ENCODE peak calls at places on chromosomes 7 and 10, in four cellular contexts. S is activated B cell treated with CpG ODN at 0.5 μM for 24 hours; A is AG04450; B is CD8-positive, alpha-beta T cell. X is an unnamed sample.
A peak's percentile ranks its signal among the peaks of the same experiment; 100 is the strongest.

GRCh38 chr7:45027774-45028114 is 27.7 kb downstream of the CCM2 start:
- DNase-seq in S (no peak), A (no peak), B (no peak), X (no peak)

GRCh38 chr10:115171392-115171960 is 78.3 kb downstream of the ATRNL1 start:
- DNase-seq in S (no peak), A (no peak), B (no peak), X (no peak)

GRCh38 chr10:126063353-126063791 is 167.0 kb downstream of the FANK1 start:
- DNase-seq in S (no peak), A (peak; percentile 20), B (no peak), X (no peak)

GRCh38 chr10:43237631-43238446 is 29.0 kb downstream of the RASGEF1A start:
- DNase-seq in S (no peak), A (no peak), B (no peak), X (no peak)

GRCh38 chr10:15901889-15902288 is 41.6 kb upstream of the MINDY3 start:
- DNase-seq in S (no peak), A (no peak), B (no peak), X (no peak)

GRCh38 chr7:71752171-71752935 is 620.4 kb downstream of the GALNT17 start:
- DNase-seq in S (no peak), A (no peak), B (no peak), X (peak; percentile 64)

GRCh38 chr7:153381275-153382119 is 621.9 kb downstream of the ACTR3B start:
- DNase-seq in S (no peak), A (no peak), B (no peak), X (no peak)

GRCh38 chr7:95859434-95859833 is 87.1 kb downstream of the DYNC1I1 start:
- DNase-seq in S (no peak), A (no peak), B (no peak), X (no peak)

GRCh38 chr10:129191848-129192247 is 275.2 kb upstream of the MGMT start:
- DNase-seq in S (no peak), A (no peak), B (no peak), X (no peak)

GRCh38 chr10:124739996-124740373 is 4.2 kb downstream of the FAM53B start:
- DNase-seq in S (no peak), A (no peak), B (no peak), X (no peak)

GRCh38 chr10:91564508-91564907 is 68.4 kb downstream of the PPP1R3C start:
- DNase-seq in S (no peak), A (no peak), B (no peak), X (no peak)